ENCODE peak calls at places on chromosomes 6 and 20, in ten cellular contexts. P, B, A, D, C, X, L, F, K and E are unnamed samples.
A peak's percentile ranks its signal among the peaks of the same experiment; 100 is the strongest.

GRCh38 chr6:38110407-38111025 is 291.0 kb downstream of the ZFAND3 start:
- DNase-seq in F (no peak), A (no peak), K (peak; percentile 10), B (peak; percentile 57), D (no peak), C (no peak), X (no peak), P (no peak), L (peak; percentile 26), E (no peak)

GRCh38 chr20:57698191-57698866 is 11.5 kb downstream of the PMEPA1 start:
- DNase-seq in X (peak; percentile 79), B (no peak), D (no peak), A (peak; percentile 94), P (no peak), C (peak; percentile 93), K (no peak), L (peak; percentile 99), F (no peak), E (peak; percentile 92)

GRCh38 chr6:152595507-152595906 is 41.7 kb downstream of the SYNE1 start:
- DNase-seq in X (no peak), B (no peak), F (no peak), D (no peak), A (no peak), K (peak; percentile 16), P (no peak), C (no peak), L (no peak), E (no peak)

GRCh38 chr20:50467618-50468373 is 42.4 kb upstream of the PTPN1 start:
- DNase-seq in B (no peak), L (peak; percentile 29), K (peak; percentile 47), X (peak; percentile 66), P (no peak), F (no peak), A (peak; percentile 70), D (no peak), C (no peak), E (no peak)

GRCh38 chr6:168189679-168190405 is 110.8 kb upstream of the FRMD1 start:
- DNase-seq in F (no peak), D (no peak), A (no peak), P (no peak), B (no peak), L (no peak), K (no peak), C (no peak), X (no peak), E (no peak)

GRCh38 chr20:3808141-3808479 is 12.0 kb downstream of the CDC25B start:
- DNase-seq in A (peak; percentile 66), D (no peak), P (no peak), L (peak; percentile 89), K (no peak), X (peak; percentile 88), C (peak; percentile 92), F (no peak), B (peak; percentile 31), E (peak; percentile 86)

GRCh38 chr20:5864873-5865582 is 85.3 kb downstream of the TRMT6 start:
- DNase-seq in P (no peak), C (peak; percentile 25), A (peak; percentile 7), L (peak; percentile 60), F (no peak), K (no peak), X (peak; percentile 53), B (no peak), D (no peak), E (no peak)

GRCh38 chr6:118464620-118465019 is 83.5 kb upstream of the PLN start:
- DNase-seq in L (no peak), X (no peak), A (no peak), B (no peak), C (no peak), P (no peak), F (no peak), K (no peak), D (no peak), E (no peak)

GRCh38 chr20:58148891-58149290 is 79.6 kb downstream of the ANKRD60 start:
- DNase-seq in A (no peak), K (no peak), B (no peak), F (no peak), P (no peak), D (no peak), C (no peak), L (no peak), X (no peak), E (no peak)

GRCh38 chr6:90716345-90716744 is 129.5 kb upstream of the MAP3K7 start:
- DNase-seq in K (no peak), A (no peak), P (no peak), L (no peak), D (no peak), C (no peak), B (no peak), X (no peak), F (no peak), E (no peak)